ENCODE peak calls at places on chromosomes 13 and 19, in seven cellular contexts. J, X, W, V, A, E and D are unnamed samples.

GRCh38 chr13:32261567-32261966 is 53.6 kb downstream of the ZAR1L start:
- DNase-seq in X (no peak), J (no peak), A (peak; percentile 60), W (no peak), E (peak; percentile 97), V (peak; percentile 94), D (no peak)

GRCh38 chr19:18257503-18258470 is 16.5 kb downstream of the IQCN start:
- DNase-seq in A (peak; percentile 71), J (no peak), E (no peak), V (no peak), X (peak; percentile 78), W (no peak), D (no peak)

GRCh38 chr19:49954092-49954825 is 6.7 kb downstream of the SIGLEC11 start:
- DNase-seq in W (no peak), X (no peak), V (peak; percentile 23), A (no peak), J (no peak), E (peak; percentile 80), D (no peak)

GRCh38 chr13:35920816-35921215 is 210.4 kb downstream of the DCLK1 start:
- DNase-seq in E (no peak), X (no peak), W (no peak), J (no peak), A (no peak), V (no peak), D (no peak)

GRCh38 chr19:37966211-37967072 is 59.4 kb downstream of the SIPA1L3 start:
- DNase-seq in V (no peak), J (no peak), W (no peak), E (no peak), A (peak; percentile 28), X (no peak), D (no peak)

GRCh38 chr19:56721714-56722113 is 50.2 kb upstream of the ZNF835 start:
- DNase-seq in X (no peak), J (no peak), A (no peak), V (no peak), W (no peak), E (no peak), D (no peak)

GRCh38 chr19:38842439-38843174 is 7.2 kb downstream of the HNRNPL start:
- DNase-seq in J (no peak), W (peak; percentile 51), V (no peak), E (no peak), X (peak; percentile 53), A (no peak), D (no peak)

GRCh38 chr13:30880756-30881155 is 25.3 kb upstream of the MEDAG start:
- DNase-seq in V (peak; percentile 98), J (no peak), E (peak; percentile 84), W (no peak), A (peak; percentile 86), X (no peak), D (no peak)

GRCh38 chr13:112242777-112243176 is 133.4 kb upstream of the SPACA7 start:
- DNase-seq in V (no peak), W (no peak), A (no peak), J (no peak), E (no peak), X (no peak), D (no peak)

GRCh38 chr19:35958660-35959039 is 22.5 kb downstream of the LRFN3 start:
- DNase-seq in E (no peak), A (no peak), V (no peak), W (no peak), X (no peak), J (no peak), D (no peak)

GRCh38 chr13:76993473-76993872 is 1.6 kb downstream of the CLN5 start:
- DNase-seq in A (no peak), X (no peak), J (no peak), E (no peak), V (no peak), W (no peak), D (no peak)

GRCh38 chr13:97249797-97250495 is 27.8 kb downstream of the MBNL2 start:
- DNase-seq in A (no peak), V (no peak), J (no peak), W (no peak), X (no peak), E (no peak), D (no peak)

GRCh38 chr13:61880576-61881283 is 465.1 kb upstream of the PCDH20 start:
- DNase-seq in A (peak; percentile 46), E (peak; percentile 25), X (no peak), V (peak; percentile 3), J (no peak), W (no peak), D (peak; percentile 24)

GRCh38 chr13:82758056-82758455 is 1124.2 kb downstream of the SLITRK1 start:
- DNase-seq in V (peak; percentile 53), J (no peak), W (no peak), A (peak; percentile 46), E (peak; percentile 37), X (no peak), D (no peak)

GRCh38 chr19:18044825-18045304 is 36.9 kb downstream of the ARRDC2 start:
- DNase-seq in J (peak; percentile 81), X (peak; percentile 83), V (peak; percentile 62), W (peak; percentile 77), E (peak; percentile 76), A (peak; percentile 54), D (no peak)

GRCh38 chr13:29499766-29500165 is 95.7 kb downstream of the SLC7A1 start:
- DNase-seq in A (no peak), J (no peak), V (no peak), E (no peak), X (no peak), W (no peak), D (no peak)

GRCh38 chr19:40466219-40467006 is at the start of gene SPTBN4:
- DNase-seq in A (no peak), X (peak; percentile 74), V (no peak), E (no peak), W (peak; percentile 69), J (no peak), D (no peak)

GRCh38 chr19:32318884-32319520 is 26.4 kb upstream of the ZNF507 start:
- DNase-seq in E (no peak), V (no peak), A (peak; percentile 42), W (no peak), X (no peak), J (no peak), D (peak; percentile 53)

GRCh38 chr19:13995878-13996765 is 10.0 kb downstream of the RFX1 start:
- DNase-seq in X (peak; percentile 29), A (no peak), W (no peak), E (no peak), V (no peak), J (no peak), D (no peak)

GRCh38 chr13:107003911-107004310 is 436.0 kb upstream of the ARGLU1 start:
- DNase-seq in W (no peak), V (no peak), E (no peak), J (no peak), A (no peak), X (no peak), D (no peak)

GRCh38 chr13:75485286-75486062 is 3.5 kb upstream of the TBC1D4 start:
- DNase-seq in A (peak; percentile 61), W (no peak), J (no peak), X (no peak), E (peak; percentile 60), V (peak; percentile 66), D (no peak)

GRCh38 chr13:26471807-26472206 is 85.7 kb upstream of the WASF3 start:
- DNase-seq in A (no peak), J (no peak), E (no peak), W (no peak), V (no peak), X (no peak), D (no peak)

GRCh38 chr13:100273576-100273975 is 184.7 kb downstream of the PCCA start:
- DNase-seq in W (no peak), E (no peak), A (no peak), V (no peak), J (no peak), X (no peak), D (no peak)

GRCh38 chr19:44512326-44513298 is 12.3 kb upstream of the ZNF180 start:
- DNase-seq in A (peak; percentile 66), V (peak; percentile 50), J (no peak), X (no peak), E (peak; percentile 58), W (no peak), D (peak; percentile 26)

GRCh38 chr19:7846247-7846646 is 16.2 kb downstream of the EVI5L start:
- DNase-seq in W (no peak), A (no peak), J (no peak), X (no peak), V (no peak), E (no peak), D (no peak)

GRCh38 chr13:26988059-26988769 is 183.4 kb downstream of the USP12 start:
- DNase-seq in A (no peak), W (no peak), X (no peak), J (no peak), V (no peak), E (no peak), D (no peak)

GRCh38 chr19:5903502-5904301 is at the start of gene NDUFA11:
- DNase-seq in J (peak; percentile 96), V (no peak), X (peak; percentile 99), E (peak; percentile 98), A (peak; percentile 96), W (peak; percentile 98), D (peak; percentile 98)

GRCh38 chr13:50509167-50509566 is 334.3 kb downstream of the DLEU7 start:
- DNase-seq in W (no peak), E (no peak), V (no peak), X (no peak), J (no peak), A (no peak), D (no peak)

GRCh38 chr13:99704390-99704789 is 203.1 kb downstream of the TM9SF2 start:
- DNase-seq in V (no peak), E (no peak), W (no peak), A (no peak), J (no peak), X (no peak), D (no peak)

GRCh38 chr13:30711375-30711774 is 24.0 kb upstream of the ALOX5AP start:
- DNase-seq in W (no peak), X (no peak), E (peak; percentile 70), V (peak; percentile 71), A (peak; percentile 55), J (no peak), D (no peak)

GRCh38 chr19:941292-942132 is 15.7 kb downstream of the ARID3A start:
- DNase-seq in A (no peak), J (no peak), W (no peak), X (no peak), E (no peak), V (no peak), D (no peak)

GRCh38 chr13:94112227-94112626 is 367.3 kb downstream of the DCT start:
- DNase-seq in V (peak; percentile 97), E (peak; percentile 94), A (peak; percentile 81), X (no peak), J (no peak), W (no peak), D (no peak)

GRCh38 chr13:39186205-39186880 is 148.1 kb downstream of the NHLRC3 start:
- DNase-seq in W (no peak), X (no peak), V (peak; percentile 20), A (no peak), J (no peak), E (no peak), D (no peak)

GRCh38 chr19:40282920-40283319 is 2.2 kb downstream of the AKT2 start:
- DNase-seq in X (no peak), A (no peak), J (no peak), E (no peak), W (no peak), V (peak; percentile 20), D (no peak)

GRCh38 chr19:34481861-34482379 is 362 bp downstream of the WTIP start:
- DNase-seq in X (no peak), V (peak; percentile 56), A (peak; percentile 67), W (no peak), J (no peak), E (no peak), D (peak; percentile 55)

GRCh38 chr19:3184847-3185481 is 766 bp upstream of the NCLN start:
- DNase-seq in J (no peak), X (no peak), V (no peak), W (peak; percentile 69), E (peak; percentile 80), A (peak; percentile 80), D (peak; percentile 57)